ENCODE peak calls at places on chromosomes 4 and X, in five cellular contexts. F, A, J, P and H are unnamed samples.

GRCh38 chr4:142656178-142656577 is 189.9 kb downstream of the INPP4B start:
- DNase-seq in F (no peak), A (no peak), J (no peak), P (peak), H (peak)

GRCh38 chr4:150224896-150225591 is 146.8 kb downstream of the DCLK2 start:
- DNase-seq in F (no peak), A (no peak), J (no peak), P (no peak), H (peak)

GRCh38 chr4:132737344-132737743 is 411.8 kb upstream of the PCDH10 start:
- DNase-seq in F (no peak), A (no peak), J (no peak), P (no peak), H (no peak)

GRCh38 chrX:120334137-120334536 is 22.9 kb upstream of the TMEM255A start:
- DNase-seq in F (no peak), A (no peak), J (no peak), P (no peak), H (no peak)

GRCh38 chr4:112557676-112558411 is 41.9 kb upstream of the NEUROG2 start:
- DNase-seq in F (no peak), A (no peak), J (no peak), P (no peak), H (no peak)

GRCh38 chr4:71441186-71442169 is 102.7 kb downstream of the SLC4A4 start:
- DNase-seq in F (no peak), A (no peak), J (no peak), P (no peak), H (no peak)

GRCh38 chrX:44906542-44906941 is 33.6 kb downstream of the KDM6A start:
- DNase-seq in F (no peak), A (no peak), J (no peak), P (no peak), H (no peak)

GRCh38 chr4:151401739-151402138 is 7.2 kb upstream of the FHIP1A start:
- DNase-seq in F (no peak), A (no peak), J (no peak), P (no peak), H (no peak)

GRCh38 chrX:11100281-11101035 is 10.7 kb upstream of the HCCS start:
- DNase-seq in F (no peak), A (no peak), J (no peak), P (no peak), H (no peak)

GRCh38 chrX:111868726-111869638 is 7.0 kb upstream of the TRPC5OS start:
- DNase-seq in F (peak), A (no peak), J (no peak), P (no peak), H (no peak)

GRCh38 chrX:13180807-13181206 is 136.4 kb upstream of the FAM9C start:
- DNase-seq in F (no peak), A (no peak), J (no peak), P (no peak), H (peak)

GRCh38 chr4:108762559-108763225 is at the start of gene ETNPPL:
- DNase-seq in F (peak), A (no peak), J (peak), P (peak), H (no peak)

GRCh38 chr4:88744609-88745008 is 47.0 kb upstream of the NAP1L5 start:
- DNase-seq in F (no peak), A (no peak), J (no peak), P (no peak), H (no peak)

GRCh38 chr4:126991965-126992364 is 640.8 kb upstream of the INTU start:
- DNase-seq in F (no peak), A (no peak), J (peak), P (no peak), H (no peak)

GRCh38 chr4:5814421-5814820 is 78.5 kb downstream of the CRMP1 start:
- DNase-seq in F (no peak), A (no peak), J (no peak), P (no peak), H (no peak)

GRCh38 chr4:98377626-98378025 is 116.4 kb downstream of the RAP1GDS1 start:
- DNase-seq in F (no peak), A (no peak), J (no peak), P (no peak), H (no peak)

GRCh38 chr4:182189107-182189878 is 53.9 kb upstream of the TENM3 start:
- DNase-seq in F (peak), A (no peak), J (no peak), P (no peak), H (peak)

GRCh38 chr4:187460016-187460415 is 535.6 kb upstream of the ZFP42 start:
- DNase-seq in F (no peak), A (no peak), J (no peak), P (no peak), H (no peak)